ENCODE peak calls at places on chromosome 10, in eight cellular contexts. C is colonic mucosa, U is cardiac muscle cell, F is GM23248, V is PC-9, P is astrocyte of the spinal cord, M is GM06990, T is A549. O is an unnamed sample.

GRCh38 chr10:32889631-32890212 is 68.3 kb downstream of the ITGB1 start:
- DNase-seq in T (no peak), C (no peak), M (no peak), V (no peak), P (no peak), U (no peak), F (no peak), O (no peak)

GRCh38 chr10:707456-707855 is 18.0 kb upstream of the DIP2C start:
- DNase-seq in F (no peak), M (no peak), C (no peak), P (no peak), U (no peak), T (no peak), V (no peak), O (no peak)

GRCh38 chr10:93816123-93816747 is 58.5 kb downstream of the LGI1 start:
- DNase-seq in V (peak; percentile 53), U (peak; percentile 72), P (peak; percentile 67), F (peak; percentile 84), C (peak; percentile 71), T (peak; percentile 54), M (peak; percentile 7), O (peak; percentile 14)

GRCh38 chr10:105797234-105797890 is 1156.3 kb downstream of the SORCS3 start:
- DNase-seq in U (peak; percentile 3), F (peak; percentile 15), P (peak; percentile 8), M (no peak), C (no peak), T (peak; percentile 25), V (no peak), O (peak; percentile 32)

GRCh38 chr10:28687683-28688001 is 10.3 kb downstream of the BAMBI start:
- DNase-seq in F (no peak), P (no peak), T (no peak), C (no peak), V (no peak), M (no peak), U (no peak), O (no peak)

GRCh38 chr10:76719021-76719420 is 918.6 kb downstream of the KCNMA1 start:
- DNase-seq in C (no peak), M (no peak), V (no peak), P (no peak), T (no peak), F (no peak), U (no peak), O (no peak)

GRCh38 chr10:10915215-10915614 is 102.5 kb upstream of the CELF2 start:
- DNase-seq in V (no peak), C (no peak), U (no peak), P (no peak), T (no peak), F (peak; percentile 27), M (no peak), O (no peak)

GRCh38 chr10:22997102-22997501 is 69.2 kb downstream of the ARMC3 start:
- DNase-seq in F (peak; percentile 43), V (no peak), U (peak; percentile 30), P (peak; percentile 40), T (peak; percentile 38), M (no peak), C (no peak), O (no peak)

DNA sequence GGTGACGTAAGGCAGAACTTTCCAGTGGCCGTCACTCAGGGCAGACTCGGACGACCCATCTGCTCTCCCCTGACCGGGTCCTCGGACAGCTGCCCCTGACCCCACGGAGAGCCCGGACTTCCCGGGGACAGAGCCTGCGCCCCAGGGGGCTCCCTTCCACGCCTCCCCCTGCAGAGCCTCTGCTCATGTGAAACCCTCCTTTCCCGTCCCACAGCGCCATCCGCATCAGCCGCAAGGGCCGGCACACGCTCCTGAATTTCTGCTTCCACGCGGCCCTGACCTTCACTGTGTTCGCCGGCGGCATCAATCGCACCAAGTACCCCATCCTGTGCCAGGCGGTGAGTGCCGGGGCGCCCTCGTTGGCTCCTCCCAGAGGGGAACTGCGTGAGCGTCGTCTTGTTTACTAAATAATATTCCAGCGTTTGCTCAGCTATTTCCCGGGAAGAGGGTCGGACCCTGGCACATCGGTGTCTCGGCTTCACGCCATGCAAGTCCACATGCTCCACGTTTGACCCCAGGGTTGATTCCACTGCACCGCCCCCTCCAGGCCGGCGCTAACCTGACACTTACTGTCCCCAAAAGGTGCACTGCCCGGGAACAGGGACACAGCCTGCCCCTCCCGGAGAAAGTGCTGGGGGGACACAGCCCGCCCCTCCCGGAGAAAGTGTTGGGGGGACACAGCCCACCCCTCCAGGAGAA is 10.9 kb downstream of the ADGRA1 start:
- DNase-seq in C (no peak), P (no peak), F (no peak), T (no peak), V (no peak), M (no peak), U (no peak), O (no peak)
- H3K4me3 ChIP-seq in C (no peak overlapping the region), P (no peak overlapping the region), F (no peak overlapping the region), T (no peak overlapping the region), V (no peak overlapping the region), M (no peak overlapping the region), U (no peak overlapping the region), O (no peak overlapping the region)

GRCh38 chr10:47297796-47298540 is 2.0 kb upstream of the GDF10 start:
- DNase-seq in V (no peak), P (no peak), T (no peak), M (no peak), U (no peak), F (no peak), C (no peak), O (no peak)

GRCh38 chr10:47301833-47302232 is 1.8 kb downstream of the GDF10 start:
- DNase-seq in V (no peak), U (no peak), F (no peak), C (no peak), P (no peak), M (no peak), T (no peak), O (no peak)

GRCh38 chr10:47298730-47299129 is 1.3 kb upstream of the GDF10 start:
- DNase-seq in C (no peak), T (no peak), P (no peak), V (no peak), M (no peak), F (no peak), U (no peak), O (no peak)

GRCh38 chr10:47299611-47299988 is 397 bp upstream of the GDF10 start:
- DNase-seq in M (no peak), P (no peak), F (no peak), T (no peak), C (no peak), U (no peak), V (no peak), O (no peak)

DNA sequence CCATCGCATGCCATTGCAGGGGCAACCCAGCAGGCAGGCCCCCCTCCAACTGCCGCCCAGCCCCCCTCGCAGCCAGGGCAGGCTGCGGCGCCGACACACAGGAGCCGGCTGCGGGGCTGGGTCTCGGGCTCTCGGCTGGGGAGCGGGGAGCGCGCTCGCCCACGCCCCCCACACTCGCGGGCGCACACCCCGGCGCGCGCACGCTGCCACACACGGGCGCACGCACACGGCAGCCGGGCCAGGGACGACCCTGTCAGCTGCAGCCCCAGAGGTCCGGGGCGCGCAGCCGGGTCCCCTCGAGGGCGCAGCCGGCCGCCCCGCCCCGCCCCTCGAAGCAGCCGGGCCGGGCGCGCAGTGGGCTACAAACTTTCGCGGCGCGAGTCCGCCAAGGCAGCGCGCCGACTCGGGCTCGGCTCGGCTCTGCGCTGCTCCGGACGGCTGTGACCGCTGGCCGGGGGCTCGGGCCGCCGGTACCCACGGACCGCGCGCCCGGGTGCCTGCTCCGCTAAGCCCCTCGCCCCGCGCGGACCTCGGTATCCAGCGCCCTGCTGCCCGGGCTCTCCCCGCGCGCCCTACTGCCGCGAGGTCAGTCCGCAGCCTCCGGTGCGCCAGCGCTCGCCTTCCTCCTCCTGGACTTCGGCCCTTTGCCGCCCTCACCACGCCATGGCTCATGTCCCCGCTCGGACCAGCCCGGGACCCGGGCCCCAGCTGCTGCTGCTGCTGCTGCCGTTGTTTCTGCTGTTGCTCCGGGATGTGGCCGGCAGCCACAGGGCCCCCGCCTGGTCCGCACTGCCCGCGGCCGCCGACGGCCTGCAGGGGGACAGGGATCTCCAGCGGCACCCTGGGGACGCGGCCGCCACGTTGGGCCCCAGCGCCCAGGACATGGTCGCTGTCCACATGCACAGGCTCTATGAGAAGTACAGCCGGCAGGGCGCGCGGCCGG is at the start of gene GDF10:
- DNase-seq in C (no peak), U (peak; percentile 7), T (no peak), P (no peak), V (no peak), M (no peak), F (peak; percentile 23), O (no peak)
- H3K4me3 ChIP-seq in C (peak within 1 kb of the TSS; percentile 11), U (peak within 1 kb of the TSS; percentile 41), T (peak within 1 kb of the TSS; percentile 49), P (no peak within 1 kb of the TSS), V (no peak within 1 kb of the TSS), M (no peak within 1 kb of the TSS), F (peak within 1 kb of the TSS; percentile 18), O (no peak within 1 kb of the TSS)

DNA sequence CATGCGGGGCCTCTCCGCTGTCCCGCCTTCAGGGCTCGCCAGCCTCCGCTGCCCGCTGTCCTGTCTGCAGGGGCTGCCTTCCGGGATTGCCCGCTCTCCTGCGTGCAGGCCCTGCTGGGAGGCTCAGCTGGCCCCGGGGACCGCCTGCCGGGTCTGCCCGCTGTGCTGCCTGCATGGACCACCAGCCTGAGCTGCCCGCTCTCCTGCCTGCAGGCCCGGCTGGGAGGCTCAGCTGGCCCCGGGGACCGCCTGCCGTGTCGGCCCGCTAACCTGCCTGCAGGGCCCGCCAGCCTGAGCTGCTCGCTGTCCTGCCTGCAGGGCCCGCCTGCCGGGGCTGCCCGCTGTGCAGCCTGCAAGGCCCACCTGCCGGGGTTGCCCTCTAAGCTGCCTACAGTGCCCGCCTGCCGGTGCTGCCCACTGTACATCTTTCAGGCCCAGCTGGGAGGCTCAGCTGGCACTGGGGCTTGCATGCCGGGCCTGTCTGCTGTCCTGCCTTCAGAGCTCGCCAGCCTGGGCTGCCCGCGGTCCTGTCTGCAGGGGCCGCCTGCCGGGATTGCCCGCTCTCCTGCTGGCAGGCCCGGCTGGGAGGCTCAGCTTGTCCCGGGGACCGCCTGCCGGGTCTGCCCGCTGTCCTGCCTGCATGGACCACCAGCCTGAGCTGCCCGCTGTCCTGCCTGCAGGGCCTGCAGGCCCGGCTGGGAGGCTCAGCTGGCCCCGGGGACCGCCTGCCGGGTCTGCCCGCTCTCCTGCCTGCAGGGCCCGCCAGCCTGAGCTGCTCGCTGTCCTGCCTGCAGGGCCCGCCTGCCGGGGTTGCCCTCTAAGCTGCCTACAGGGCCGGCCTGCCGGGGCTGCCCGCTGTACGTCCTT is 165.1 kb downstream of the GLRX3 start:
- DNase-seq in M (no peak), P (peak; percentile 36), F (peak; percentile 66), C (peak; percentile 51), V (no peak), T (no peak), U (peak; percentile 74), O (peak; percentile 10)
- H3K4me3 ChIP-seq in M (peak overlapping the region; percentile 10), P (peak overlapping the region; percentile 20), F (peak overlapping the region; percentile 70), C (peak overlapping the region; percentile 45), V (no peak overlapping the region), T (no peak overlapping the region), U (no peak overlapping the region), O (peak overlapping the region; percentile 39)

GRCh38 chr10:3971713-3972112 is 186.7 kb upstream of the KLF6 start:
- DNase-seq in U (no peak), C (no peak), P (no peak), V (no peak), M (no peak), F (no peak), T (no peak), O (no peak)

GRCh38 chr10:3969876-3970666 is 185.1 kb upstream of the KLF6 start:
- DNase-seq in V (peak; percentile 57), M (no peak), F (no peak), C (peak; percentile 79), U (no peak), T (no peak), P (no peak), O (no peak)

GRCh38 chr10:3976171-3976570 is 191.2 kb upstream of the KLF6 start:
- DNase-seq in V (no peak), F (no peak), P (no peak), T (no peak), C (no peak), M (no peak), U (no peak), O (no peak)

GRCh38 chr10:3975016-3975415 is 190.0 kb upstream of the KLF6 start:
- DNase-seq in M (no peak), V (no peak), C (no peak), T (no peak), F (no peak), P (no peak), U (peak; percentile 42), O (no peak)

GRCh38 chr10:3972460-3973366 is 187.7 kb upstream of the KLF6 start:
- DNase-seq in V (no peak), P (peak; percentile 25), T (no peak), M (no peak), F (peak; percentile 21), C (no peak), U (no peak), O (no peak)
- H3K4me3 ChIP-seq in V (no peak overlapping the region), P (no peak overlapping the region), T (no peak overlapping the region), M (no peak overlapping the region), F (peak overlapping the region; percentile 10), C (no peak overlapping the region), U (no peak overlapping the region), O (no peak overlapping the region)